ENCODE peak calls at places on chromosomes 7 and 10, in four cellular contexts. U is stomach, G is cardiac muscle cell, I is caudate nucleus. E is an unnamed sample.
A peak's percentile ranks its signal among the peaks of the same experiment; 100 is the strongest.

GRCh38 chr10:78944658-78945333 is 124.0 kb upstream of the ZMIZ1 start:
- DNase-seq in I (no peak), U (peak; percentile 30), G (peak; percentile 52), E (no peak)

GRCh38 chr10:21173964-21174669 is 277.0 kb upstream of the NEBL start:
- DNase-seq in G (peak; percentile 81), I (peak; percentile 11), U (peak; percentile 80), E (no peak)

GRCh38 chr7:137820677-137821420 is 25.9 kb downstream of the DGKI start:
- DNase-seq in U (no peak), I (no peak), G (peak; percentile 60), E (no peak)

GRCh38 chr10:79079490-79080355 is 11.0 kb downstream of the ZMIZ1 start:
- DNase-seq in U (no peak), I (no peak), G (no peak), E (no peak)

GRCh38 chr7:70082026-70082655 is 483.9 kb downstream of the AUTS2 start:
- DNase-seq in U (no peak), G (no peak), I (no peak), E (no peak)

GRCh38 chr10:69237528-69238159 is 17.5 kb downstream of the HKDC1 start:
- DNase-seq in I (no peak), U (peak; percentile 90), G (peak; percentile 86), E (peak; percentile 93)

GRCh38 chr10:62043493-62043938 is 142.0 kb downstream of the ARID5B start:
- DNase-seq in G (no peak), U (no peak), I (no peak), E (no peak)

GRCh38 chr7:1459512-1459892 is 232 bp upstream of the MICALL2 start:
- DNase-seq in G (peak; percentile 100), I (peak; percentile 99), U (peak; percentile 100), E (peak; percentile 98)

GRCh38 chr10:102300289-102300843 is 55.0 kb downstream of the GBF1 start:
- DNase-seq in I (no peak), U (no peak), G (peak; percentile 25), E (no peak)

GRCh38 chr10:29411666-29412335 is 122.9 kb downstream of the LYZL1 start:
- DNase-seq in U (no peak), G (no peak), I (no peak), E (no peak)

GRCh38 chr10:60138026-60138425 is 231.7 kb upstream of the CCDC6 start:
- DNase-seq in I (no peak), G (no peak), U (no peak), E (no peak)

GRCh38 chr7:142412551-142413193 is 154.8 kb upstream of the PRSS58 start:
- DNase-seq in U (no peak), I (no peak), G (peak; percentile 40), E (peak; percentile 11)

GRCh38 chr10:810351-810846 is 120.9 kb upstream of the DIP2C start:
- DNase-seq in I (no peak), G (peak; percentile 88), U (no peak), E (no peak)

GRCh38 chr7:32264667-32265284 is 194.6 kb upstream of the PDE1C start:
- DNase-seq in U (no peak), G (no peak), I (no peak), E (no peak)

GRCh38 chr10:117449636-117450035 is 74.4 kb upstream of the PDZD8 start:
- DNase-seq in I (no peak), G (no peak), U (peak; percentile 28), E (no peak)

GRCh38 chr10:127384532-127384931 is 164.6 kb upstream of the NPS start:
- DNase-seq in G (no peak), I (no peak), U (no peak), E (no peak)

DNA sequence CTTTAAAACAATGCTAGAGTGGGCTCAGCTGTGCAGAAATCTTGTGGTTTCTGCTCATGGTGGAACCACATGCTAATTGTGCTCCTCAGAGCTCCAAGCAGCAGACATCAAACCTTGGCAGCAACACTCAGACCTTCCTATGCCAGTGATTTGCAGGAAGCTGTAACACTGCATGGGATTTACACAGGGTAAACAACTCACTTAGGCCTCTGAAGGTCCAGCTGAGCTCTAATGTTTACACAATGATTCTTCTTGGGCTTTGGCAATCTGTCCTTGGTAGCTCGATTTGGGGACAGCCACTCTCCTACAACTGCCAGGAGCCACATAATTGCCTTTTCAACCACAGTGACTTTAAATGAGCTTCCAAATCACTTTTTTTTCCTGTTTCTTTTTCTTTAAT is 97.7 kb upstream of the PDLIM1 start:
- DNase-seq in U (peak; percentile 67), G (no peak), I (no peak), E (no peak)
- H3K27ac ChIP-seq in U (peak overlapping the region; percentile 95), G (no peak overlapping the region), I (peak overlapping the region; percentile 49), E (no peak overlapping the region)

GRCh38 chr7:3244241-3244814 is 56.7 kb upstream of the SDK1 start:
- DNase-seq in G (no peak), I (no peak), U (no peak), E (no peak)

GRCh38 chr7:3246133-3246532 is 54.9 kb upstream of the SDK1 start:
- DNase-seq in G (peak; percentile 33), I (no peak), U (no peak), E (no peak)

GRCh38 chr7:3245077-3245476 is 56.0 kb upstream of the SDK1 start:
- DNase-seq in G (no peak), U (no peak), I (no peak), E (no peak)

GRCh38 chr7:3243680-3244079 is 57.4 kb upstream of the SDK1 start:
- DNase-seq in U (no peak), G (no peak), I (no peak), E (no peak)

GRCh38 chr7:3245721-3246120 is 55.3 kb upstream of the SDK1 start:
- DNase-seq in U (no peak), G (no peak), I (no peak), E (no peak)
- H3K27ac ChIP-seq in U (no peak overlapping the region), G (peak overlapping the region; percentile 24), I (no peak overlapping the region), E (no peak overlapping the region)

GRCh38 chr10:124648131-124648475 is 96.1 kb downstream of the FAM53B start:
- DNase-seq in U (no peak), G (no peak), I (no peak), E (no peak)

GRCh38 chr10:124648738-124649137 is 95.4 kb downstream of the FAM53B start:
- DNase-seq in G (peak; percentile 76), U (peak; percentile 55), I (peak; percentile 47), E (peak; percentile 43)

GRCh38 chr10:124649209-124649608 is 95.0 kb downstream of the FAM53B start:
- DNase-seq in U (no peak), I (no peak), G (no peak), E (no peak)

GRCh38 chr10:124646483-124647352 is 97.5 kb downstream of the FAM53B start:
- DNase-seq in I (no peak), U (peak; percentile 88), G (no peak), E (no peak)

GRCh38 chr10:124647421-124648130 is 96.6 kb downstream of the FAM53B start:
- DNase-seq in I (no peak), G (no peak), U (peak; percentile 65), E (peak; percentile 50)
- H3K27ac ChIP-seq in I (peak overlapping the region; percentile 88), G (no peak overlapping the region), U (peak overlapping the region; percentile 68), E (peak overlapping the region; percentile 72)

GRCh38 chr10:30413996-30414576 is 19.9 kb upstream of the MAP3K8 start:
- DNase-seq in U (no peak), G (peak; percentile 63), I (no peak), E (no peak)

GRCh38 chr10:30420266-30420665 is 13.7 kb upstream of the MAP3K8 start:
- DNase-seq in I (no peak), U (no peak), G (no peak), E (no peak)

GRCh38 chr10:30415613-30416012 is 18.4 kb upstream of the MAP3K8 start:
- DNase-seq in U (no peak), I (no peak), G (no peak), E (no peak)

GRCh38 chr10:30420774-30421173 is 13.2 kb upstream of the MAP3K8 start:
- DNase-seq in I (no peak), G (no peak), U (no peak), E (no peak)

GRCh38 chr10:30417301-30417700 is 16.7 kb upstream of the MAP3K8 start:
- DNase-seq in G (no peak), I (no peak), U (no peak), E (no peak)
- H3K27ac ChIP-seq in G (no peak overlapping the region), I (no peak overlapping the region), U (no peak overlapping the region), E (no peak overlapping the region)

DNA sequence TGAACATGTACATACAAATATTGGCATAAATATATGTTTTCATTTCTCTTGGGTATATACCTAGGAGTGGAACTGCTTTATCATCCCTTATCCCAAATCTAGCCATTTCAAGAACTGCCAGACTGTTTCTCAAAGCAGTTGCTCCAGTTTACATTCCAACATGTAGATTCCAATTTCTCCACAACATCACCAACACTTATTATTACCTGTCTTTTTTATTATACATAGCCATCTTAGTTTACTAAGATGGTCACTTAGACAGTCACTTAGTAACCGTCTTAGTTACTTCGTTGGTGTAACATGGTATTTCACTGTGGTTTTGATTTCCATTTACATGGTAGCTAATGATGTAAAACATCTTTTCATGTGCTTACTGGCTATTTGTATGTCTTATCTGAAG is 82.7 kb downstream of the ZFAND4 start:
- DNase-seq in U (no peak), G (no peak), I (no peak), E (no peak)
- H3K27ac ChIP-seq in U (no peak overlapping the region), G (no peak overlapping the region), I (no peak overlapping the region), E (no peak overlapping the region)

DNA sequence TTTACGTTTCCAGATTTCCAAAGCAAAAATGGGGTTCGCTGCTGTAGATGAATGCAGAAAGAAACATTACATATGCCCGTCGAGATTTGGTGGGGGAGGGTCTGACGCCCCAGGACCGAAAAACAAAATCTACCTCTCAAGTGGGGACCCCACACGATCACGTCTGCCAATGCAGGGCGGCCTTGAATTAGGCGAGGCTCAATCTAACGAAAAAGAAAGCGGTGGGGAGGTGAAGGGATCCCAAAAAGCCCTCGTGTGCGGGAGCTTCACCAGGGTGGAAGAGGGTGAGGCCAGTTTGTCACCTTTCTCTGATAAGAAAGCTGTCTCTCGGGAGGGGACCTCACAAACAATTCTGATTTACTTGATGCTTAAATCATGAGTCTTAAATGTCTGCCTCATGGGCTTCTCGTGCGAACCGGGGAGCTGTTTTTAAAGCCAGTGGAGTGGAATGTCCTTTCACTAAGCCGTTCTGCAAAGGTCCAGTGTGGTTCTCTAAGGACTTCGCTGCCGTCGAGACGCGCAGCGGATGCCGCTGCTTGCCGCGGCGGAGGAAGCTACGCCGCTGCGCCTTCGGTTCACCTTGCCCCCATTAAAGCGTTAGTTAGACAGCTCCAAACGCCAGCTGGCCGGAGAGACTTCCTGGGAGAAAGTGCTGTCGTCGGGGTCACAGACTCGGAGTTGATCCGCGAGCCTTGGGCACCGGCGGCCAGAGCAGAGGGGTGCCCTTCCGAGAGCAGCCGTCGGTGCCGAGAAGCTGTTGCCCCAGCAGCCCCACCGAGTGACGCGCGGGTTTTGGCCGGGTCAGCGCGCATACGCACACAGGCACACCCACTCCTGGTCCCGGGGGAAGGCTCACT is 1.5 kb upstream of the HMX3 start:
- DNase-seq in I (no peak), G (no peak), U (no peak), E (no peak)
- H3K27ac ChIP-seq in I (no peak overlapping the region), G (no peak overlapping the region), U (no peak overlapping the region), E (no peak overlapping the region)

GRCh38 chr10:91635401-91636400 is 2.8 kb upstream of the PPP1R3C start:
- DNase-seq in U (peak; percentile 71), G (peak; percentile 89), I (no peak), E (peak; percentile 13)
- H3K27ac ChIP-seq in U (no peak overlapping the region), G (peak overlapping the region; percentile 78), I (no peak overlapping the region), E (no peak overlapping the region)